ENCODE peak calls at places on chromosomes 11 and 22, in seven cellular contexts. F, T, E, K, P, X and Q are unnamed samples.

GRCh38 chr11:131195801-131196517 is 174.5 kb upstream of the NTM start:
- DNase-seq in F (peak), T (no peak), E (no peak), K (no peak), P (no peak), X (no peak), Q (peak)

GRCh38 chr11:125457814-125458343 is 38.2 kb downstream of the FEZ1 start:
- DNase-seq in F (no peak), T (peak), E (no peak), K (peak), P (no peak), X (peak), Q (no peak)

GRCh38 chr11:64255135-64256128 is 4.1 kb downstream of the PLCB3 start:
- DNase-seq in F (peak), T (no peak), E (no peak), K (no peak), P (no peak), X (no peak), Q (no peak)

GRCh38 chr11:120142072-120142423 is 4.1 kb upstream of the TRIM29 start:
- DNase-seq in F (no peak), T (peak), E (no peak), K (no peak), P (no peak), X (no peak), Q (peak)

GRCh38 chr11:134529212-134530096 is 117.4 kb upstream of the B3GAT1 start:
- DNase-seq in F (no peak), T (peak), E (no peak), K (no peak), P (no peak), X (no peak), Q (no peak)

GRCh38 chr22:27651486-27651885 is 150.1 kb downstream of the MN1 start:
- DNase-seq in F (no peak), T (no peak), E (no peak), K (no peak), P (no peak), X (no peak), Q (no peak)

GRCh38 chr11:46722566-46723358 is 3.7 kb downstream of the F2 start:
- DNase-seq in F (no peak), T (no peak), E (no peak), K (no peak), P (no peak), X (no peak), Q (no peak)

GRCh38 chr11:33110083-33110482 is 51.2 kb downstream of the CSTF3 start:
- DNase-seq in F (no peak), T (no peak), E (no peak), K (no peak), P (no peak), X (no peak), Q (no peak)

GRCh38 chr22:40265783-40266182 is 80.5 kb upstream of the ADSL start:
- DNase-seq in F (no peak), T (no peak), E (no peak), K (no peak), P (no peak), X (no peak), Q (no peak)

GRCh38 chr11:19241260-19242183 is 777 bp upstream of the E2F8 start:
- DNase-seq in F (peak), T (peak), E (no peak), K (peak), P (no peak), X (no peak), Q (peak)

GRCh38 chr11:80083561-80083960 is 642.7 kb upstream of the TENM4 start:
- DNase-seq in F (no peak), T (no peak), E (no peak), K (no peak), P (no peak), X (no peak), Q (no peak)

GRCh38 chr11:130121430-130121978 is 38.1 kb upstream of the ST14 start:
- DNase-seq in F (no peak), T (no peak), E (peak), K (no peak), P (no peak), X (no peak), Q (no peak)

GRCh38 chr11:81596709-81597108 is 1137.0 kb downstream of the FAM181B start:
- DNase-seq in F (no peak), T (no peak), E (no peak), K (no peak), P (no peak), X (no peak), Q (no peak)

GRCh38 chr11:35180311-35181233 is 41.6 kb downstream of the CD44 start:
- DNase-seq in F (no peak), T (no peak), E (no peak), K (no peak), P (no peak), X (no peak), Q (no peak)

GRCh38 chr22:42299586-42300285 is 29.3 kb upstream of the TCF20 start:
- DNase-seq in F (no peak), T (no peak), E (no peak), K (peak), P (no peak), X (no peak), Q (no peak)

GRCh38 chr11:3859373-3859881 is 4.0 kb downstream of the STIM1 start:
- DNase-seq in F (no peak), T (no peak), E (no peak), K (peak), P (no peak), X (no peak), Q (no peak)

GRCh38 chr11:65262775-65263174 is 1.0 kb downstream of the POLA2 start:
- DNase-seq in F (peak), T (no peak), E (no peak), K (peak), P (no peak), X (no peak), Q (peak)

GRCh38 chr22:43273902-43274484 is 69.2 kb downstream of the SCUBE1 start:
- DNase-seq in F (peak), T (peak), E (peak), K (peak), P (peak), X (peak), Q (peak)

GRCh38 chr11:65884716-65885092 is 3.6 kb downstream of the FIBP start:
- DNase-seq in F (peak), T (peak), E (no peak), K (peak), P (no peak), X (peak), Q (peak)

GRCh38 chr11:73866095-73866579 is 10.5 kb downstream of the COA4 start:
- DNase-seq in F (peak), T (no peak), E (no peak), K (no peak), P (no peak), X (no peak), Q (no peak)

GRCh38 chr22:39226353-39226752 is 18.4 kb downstream of the PDGFB start:
- DNase-seq in F (no peak), T (no peak), E (no peak), K (no peak), P (no peak), X (no peak), Q (no peak)

GRCh38 chr11:1163911-1164735 is 6.4 kb downstream of the MUC5AC start:
- DNase-seq in F (peak), T (no peak), E (no peak), K (no peak), P (no peak), X (no peak), Q (no peak)

GRCh38 chr11:126886636-126887035 is 113.9 kb downstream of the KIRREL3 start:
- DNase-seq in F (no peak), T (no peak), E (no peak), K (no peak), P (no peak), X (no peak), Q (no peak)

GRCh38 chr11:61652135-61652534 is 28.1 kb upstream of the DAGLA start:
- DNase-seq in F (no peak), T (no peak), E (no peak), K (no peak), P (no peak), X (no peak), Q (no peak)

GRCh38 chr11:94623120-94623735 is 56.1 kb downstream of the PIWIL4 start:
- DNase-seq in F (peak), T (peak), E (peak), K (peak), P (peak), X (peak), Q (peak)

GRCh38 chr11:95296165-95296564 is 65.2 kb upstream of the SESN3 start:
- DNase-seq in F (peak), T (no peak), E (no peak), K (no peak), P (no peak), X (no peak), Q (no peak)

GRCh38 chr22:41327124-41327523 is 25.8 kb downstream of the ZC3H7B start:
- DNase-seq in F (no peak), T (no peak), E (no peak), K (no peak), P (no peak), X (no peak), Q (no peak)

GRCh38 chr11:12587333-12587997 is 86.8 kb upstream of the TEAD1 start:
- DNase-seq in F (no peak), T (no peak), E (no peak), K (no peak), P (no peak), X (no peak), Q (peak)

GRCh38 chr11:73393479-73394415 is 17.5 kb downstream of the RELT start:
- DNase-seq in F (peak), T (peak), E (peak), K (peak), P (no peak), X (peak), Q (peak)

GRCh38 chr11:112392860-112393259 is 132.2 kb upstream of the PLET1 start:
- DNase-seq in F (no peak), T (no peak), E (no peak), K (no peak), P (no peak), X (no peak), Q (no peak)

GRCh38 chr22:38824587-38824986 is 19.2 kb downstream of the NPTXR start:
- DNase-seq in F (no peak), T (peak), E (no peak), K (peak), P (no peak), X (peak), Q (peak)

GRCh38 chr11:10387209-10388083 is 67.6 kb upstream of the AMPD3 start:
- DNase-seq in F (no peak), T (peak), E (no peak), K (no peak), P (no peak), X (no peak), Q (no peak)

GRCh38 chr22:28594784-28595324 is 84.8 kb downstream of the TTC28 start:
- DNase-seq in F (peak), T (no peak), E (peak), K (peak), P (no peak), X (peak), Q (no peak)

GRCh38 chr11:93783362-93783761 is 720 bp upstream of the MED17 start:
- DNase-seq in F (no peak), T (no peak), E (no peak), K (no peak), P (no peak), X (no peak), Q (no peak)

GRCh38 chr22:19169947-19170318 is 8.6 kb downstream of the SLC25A1 start:
- DNase-seq in F (no peak), T (no peak), E (no peak), K (peak), P (no peak), X (no peak), Q (no peak)

GRCh38 chr22:19167106-19167869 is 11.2 kb downstream of the SLC25A1 start:
- DNase-seq in F (no peak), T (no peak), E (no peak), K (no peak), P (no peak), X (no peak), Q (no peak)

GRCh38 chr22:19168088-19168890 is 10.2 kb downstream of the SLC25A1 start:
- DNase-seq in F (no peak), T (no peak), E (no peak), K (peak), P (no peak), X (no peak), Q (no peak)

GRCh38 chr22:19166421-19166820 is 12.1 kb downstream of the SLC25A1 start:
- DNase-seq in F (no peak), T (no peak), E (no peak), K (no peak), P (no peak), X (no peak), Q (no peak)

DNA sequence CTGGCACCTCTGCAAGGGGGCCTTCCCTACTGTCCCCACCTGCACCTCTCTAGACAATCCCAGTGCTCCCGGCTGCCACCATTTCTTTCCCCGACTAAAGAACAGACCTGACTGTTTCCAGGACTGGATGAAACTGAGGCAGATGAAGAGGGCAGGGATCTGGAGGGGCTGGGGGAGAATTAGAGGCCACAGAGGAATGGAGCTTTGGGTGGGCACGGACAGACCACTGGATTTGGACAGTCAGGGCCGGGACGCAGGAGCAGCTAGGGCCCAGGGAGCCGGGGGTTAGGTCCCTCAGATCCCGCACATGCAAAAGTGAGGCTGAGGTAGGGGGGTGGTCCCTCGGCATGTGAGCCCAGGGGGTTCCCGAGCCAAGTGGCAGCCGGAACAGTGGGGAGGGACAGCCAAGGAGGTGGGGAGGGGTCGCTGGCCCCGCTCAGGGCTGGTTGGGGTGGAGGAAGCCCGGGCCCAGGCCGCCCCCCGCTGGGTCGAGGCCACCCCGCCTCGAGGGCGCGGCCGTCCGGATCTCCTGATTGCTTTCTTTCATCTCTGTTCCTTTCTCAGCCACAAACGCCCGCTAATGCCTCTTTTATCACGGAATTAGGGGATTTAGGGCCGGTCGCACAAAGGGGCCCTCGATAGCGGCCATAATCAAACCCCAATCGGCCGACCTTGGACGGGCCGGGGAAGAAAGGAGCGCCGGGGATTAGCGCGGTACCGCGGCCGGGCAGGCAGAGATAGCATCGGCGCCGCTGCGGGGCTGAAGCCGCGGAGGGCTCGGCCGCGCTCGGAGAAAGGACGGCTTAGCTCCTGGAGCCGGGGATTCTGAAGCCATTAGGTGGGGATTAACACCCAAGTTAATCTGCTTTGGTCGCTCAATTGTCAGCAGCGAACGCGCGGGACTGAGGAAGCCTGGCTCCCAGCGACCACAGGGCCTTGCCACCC is 9.3 kb downstream of the SLC25A1 start:
- DNase-seq in F (peak), T (peak), E (no peak), K (peak), P (no peak), X (no peak), Q (no peak)
- TF ChIP-seq JUND in F (no peak), T (no peak), E (no peak), K (no peak), P (no peak), X (no peak), Q (no peak)

GRCh38 chr22:19716041-19716828 is 1.9 kb downstream of the SEPTIN5 start:
- DNase-seq in F (no peak), T (no peak), E (no peak), K (no peak), P (no peak), X (no peak), Q (no peak)
- TF ChIP-seq JUND in F (no peak), T (no peak), E (no peak), K (no peak), P (no peak), X (no peak), Q (no peak)

GRCh38 chr11:109423860-109424190 is 1.8 kb downstream of the C11orf87 start:
- DNase-seq in F (peak), T (no peak), E (no peak), K (no peak), P (no peak), X (no peak), Q (no peak)

GRCh38 chr11:109424893-109425292 is 2.9 kb downstream of the C11orf87 start:
- DNase-seq in F (no peak), T (peak), E (no peak), K (peak), P (no peak), X (peak), Q (peak)

GRCh38 chr11:109422755-109423113 is 744 bp downstream of the C11orf87 start:
- DNase-seq in F (peak), T (no peak), E (no peak), K (no peak), P (no peak), X (no peak), Q (peak)

GRCh38 chr11:109423114-109423859 is 1.3 kb downstream of the C11orf87 start:
- DNase-seq in F (peak), T (peak), E (no peak), K (no peak), P (no peak), X (no peak), Q (peak)

GRCh38 chr11:109421981-109422590 is at the start of gene C11orf87:
- DNase-seq in F (peak), T (peak), E (no peak), K (no peak), P (no peak), X (no peak), Q (no peak)
- TF ChIP-seq JUND in F (no peak), T (no peak), E (no peak), K (no peak), P (no peak), X (no peak), Q (no peak)

GRCh38 chr11:105000167-105000566 is 22.8 kb downstream of the CASP5 start:
- DNase-seq in F (no peak), T (peak), E (peak), K (no peak), P (no peak), X (peak), Q (peak)
- TF ChIP-seq JUND in F (no peak), T (no peak), E (no peak), K (no peak), P (no peak), X (no peak), Q (no peak)

GRCh38 chr11:110713469-110713776 is 1.2 kb upstream of the ARHGAP20 start:
- DNase-seq in F (no peak), T (no peak), E (no peak), K (no peak), P (no peak), X (no peak), Q (no peak)

GRCh38 chr11:110711448-110711775 is 825 bp downstream of the ARHGAP20 start:
- DNase-seq in F (no peak), T (no peak), E (no peak), K (no peak), P (no peak), X (no peak), Q (no peak)

GRCh38 chr11:110711776-110712642 is at the start of gene ARHGAP20:
- DNase-seq in F (peak), T (peak), E (no peak), K (peak), P (no peak), X (peak), Q (no peak)

GRCh38 chr11:110710520-110711381 is 1.5 kb downstream of the ARHGAP20 start:
- DNase-seq in F (peak), T (peak), E (no peak), K (no peak), P (no peak), X (peak), Q (peak)

GRCh38 chr11:110712643-110713468 is 619 bp upstream of the ARHGAP20 start:
- DNase-seq in F (peak), T (no peak), E (no peak), K (no peak), P (no peak), X (no peak), Q (peak)
- TF ChIP-seq JUND in F (no peak), T (no peak), E (no peak), K (no peak), P (no peak), X (no peak), Q (no peak)

GRCh38 chr11:111363985-111364384 is 15.1 kb downstream of the POU2AF1 start:
- DNase-seq in F (no peak), T (no peak), E (no peak), K (no peak), P (no peak), X (no peak), Q (no peak)
- TF ChIP-seq JUND in F (no peak), T (no peak), E (no peak), K (no peak), P (no peak), X (no peak), Q (no peak)

GRCh38 chr22:48881326-48881980 is 946.2 kb downstream of the BRD1 start:
- DNase-seq in F (no peak), T (no peak), E (no peak), K (no peak), P (no peak), X (no peak), Q (no peak)
- TF ChIP-seq JUND in F (no peak), T (no peak), E (no peak), K (no peak), P (no peak), X (no peak), Q (no peak)

GRCh38 chr11:57763568-57763967 is 2.0 kb downstream of the CTNND1 start:
- DNase-seq in F (peak), T (no peak), E (no peak), K (peak), P (no peak), X (peak), Q (peak)
- TF ChIP-seq JUND in F (no peak), T (no peak), E (no peak), K (no peak), P (no peak), X (no peak), Q (no peak)

GRCh38 chr22:21045585-21046294 is at the start of gene LRRC74B:
- DNase-seq in F (peak), T (peak), E (peak), K (peak), P (peak), X (peak), Q (peak)
- TF ChIP-seq JUND in F (no peak), T (no peak), E (no peak), K (peak), P (no peak), X (no peak), Q (no peak)